ENCODE peak calls at places on chromosomes 6 and 20, in four cellular contexts. B is A549, A is K562, J is HepG2. G is an unnamed sample.

GRCh38 chr20:36656733-36657132 is 10.7 kb upstream of the SLA2 start:
- DNase-seq in B (no peak), A (no peak), J (no peak), G (no peak)

GRCh38 chr6:163585932-163586437 is 171.5 kb downstream of the QKI start:
- DNase-seq in B (peak), A (peak), J (no peak), G (no peak)

GRCh38 chr20:35561268-35561667 is 19.4 kb downstream of the ERGIC3 start:
- DNase-seq in B (peak), A (peak), J (peak), G (no peak)

GRCh38 chr20:10955166-10955565 is 281.4 kb upstream of the JAG1 start:
- DNase-seq in B (no peak), A (no peak), J (no peak), G (no peak)

GRCh38 chr6:8336406-8336805 is 98.9 kb downstream of the SLC35B3 start:
- DNase-seq in B (no peak), A (no peak), J (no peak), G (no peak)

GRCh38 chr20:51365670-51366069 is 176.8 kb downstream of the NFATC2 start:
- DNase-seq in B (peak), A (no peak), J (no peak), G (no peak)

GRCh38 chr20:39066464-39066863 is 104.3 kb downstream of the DHX35 start:
- DNase-seq in B (no peak), A (peak), J (peak), G (peak)

GRCh38 chr6:150592377-150592995 is 7.2 kb upstream of the PLEKHG1 start:
- DNase-seq in B (no peak), A (no peak), J (no peak), G (no peak)

GRCh38 chr6:71533939-71534379 is 245.3 kb downstream of the OGFRL1 start:
- DNase-seq in B (peak), A (peak), J (peak), G (no peak)

GRCh38 chr20:14259691-14260090 is 77.7 kb downstream of the FLRT3 start:
- DNase-seq in B (no peak), A (no peak), J (no peak), G (no peak)

GRCh38 chr20:7207186-7207585 is 439.7 kb downstream of the BMP2 start:
- DNase-seq in B (no peak), A (no peak), J (no peak), G (no peak)

GRCh38 chr6:25296980-25297379 is 17.8 kb downstream of the CARMIL1 start:
- DNase-seq in B (no peak), A (no peak), J (no peak), G (no peak)

GRCh38 chr6:133241901-133242760 is 974 bp downstream of the EYA4 start:
- DNase-seq in B (peak), A (no peak), J (no peak), G (no peak)

GRCh38 chr6:15021074-15021473 is 224.8 kb upstream of the JARID2 start:
- DNase-seq in B (no peak), A (no peak), J (no peak), G (no peak)

GRCh38 chr6:121436966-121437756 is 1.7 kb downstream of the GJA1 start:
- DNase-seq in B (peak), A (no peak), J (no peak), G (no peak)

GRCh38 chr20:52130406-52130805 is 61.2 kb downstream of the ZFP64 start:
- DNase-seq in B (no peak), A (no peak), J (no peak), G (no peak)

GRCh38 chr6:130322673-130323268 is 43.0 kb upstream of the TMEM200A start:
- DNase-seq in B (peak), A (peak), J (peak), G (no peak)

GRCh38 chr20:43432498-43432897 is 25.2 kb upstream of the SRSF6 start:
- DNase-seq in B (no peak), A (no peak), J (no peak), G (no peak)

GRCh38 chr20:4703281-4703676 is 18.4 kb upstream of the PRND start:
- DNase-seq in B (no peak), A (no peak), J (no peak), G (no peak)

GRCh38 chr20:5069141-5069806 is 50.5 kb downstream of the PCNA start:
- DNase-seq in B (no peak), A (no peak), J (no peak), G (no peak)

GRCh38 chr6:108285381-108285780 is 9.5 kb upstream of the AFG1L start:
- DNase-seq in B (no peak), A (no peak), J (no peak), G (no peak)

GRCh38 chr6:163099621-163100171 is 314.8 kb upstream of the QKI start:
- DNase-seq in B (no peak), A (no peak), J (no peak), G (peak)

GRCh38 chr20:19317240-19318069 is 105.0 kb downstream of the SLC24A3 start:
- DNase-seq in B (no peak), A (no peak), J (no peak), G (no peak)
- TF ChIP-seq PHF8 in B (no peak), A (no peak), J (no peak), G (no peak)

DNA sequence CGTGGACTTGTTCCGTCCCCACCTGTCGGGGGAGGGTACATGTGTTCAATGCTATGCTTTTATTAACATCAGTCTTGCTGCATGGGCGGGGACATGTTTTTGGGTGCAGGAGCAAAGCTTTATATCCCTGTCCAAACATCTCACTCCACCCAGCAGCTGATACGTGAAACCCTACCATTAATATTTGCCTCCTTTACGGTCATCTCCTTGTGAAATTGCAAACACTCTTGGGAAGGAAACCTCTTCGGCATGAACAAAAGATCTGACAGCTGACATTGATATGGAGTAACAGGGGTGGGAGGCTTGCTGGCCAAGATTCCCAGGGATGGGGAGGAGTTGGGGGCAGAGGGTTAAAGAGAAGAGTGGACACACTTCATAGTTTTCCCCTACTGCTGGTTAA is 22.3 kb upstream of the VEGFA start:
- DNase-seq in B (no peak), A (no peak), J (no peak), G (no peak)
- TF ChIP-seq PHF8 in B (no peak), A (no peak), J (no peak), G (no peak)

GRCh38 chr6:2876210-2877056 is 26.7 kb downstream of the SERPINB9 start:
- DNase-seq in B (peak), A (no peak), J (peak), G (no peak)
- TF ChIP-seq PHF8 in B (no peak), A (no peak), J (peak), G (no peak)

GRCh38 chr6:33259032-33259431 is 12.6 kb downstream of the VPS52 start:
- DNase-seq in B (no peak), A (no peak), J (no peak), G (no peak)
- TF ChIP-seq PHF8 in B (no peak), A (no peak), J (no peak), G (no peak)

GRCh38 chr6:39835856-39836442 is 43.8 kb downstream of the DAAM2 start:
- DNase-seq in B (no peak), A (no peak), J (no peak), G (no peak)
- TF ChIP-seq PHF8 in B (no peak), A (no peak), J (no peak), G (no peak)

GRCh38 chr20:62741191-62741676 is 32.6 kb downstream of the NTSR1 start:
- DNase-seq in B (no peak), A (no peak), J (no peak), G (no peak)
- TF ChIP-seq PHF8 in B (no peak), A (no peak), J (no peak), G (no peak)

GRCh38 chr20:12970372-12970821 is 38.4 kb upstream of the SPTLC3 start:
- DNase-seq in B (peak), A (no peak), J (peak), G (no peak)
- TF ChIP-seq PHF8 in B (no peak), A (no peak), J (no peak), G (no peak)

GRCh38 chr6:138372711-138373463 is 4.8 kb upstream of the SMIM28 start:
- DNase-seq in B (no peak), A (no peak), J (no peak), G (no peak)
- TF ChIP-seq PHF8 in B (no peak), A (no peak), J (no peak), G (no peak)

GRCh38 chr6:30683980-30684338 is 2.5 kb downstream of the PPP1R18 start:
- DNase-seq in B (no peak), A (no peak), J (no peak), G (no peak)

GRCh38 chr6:30685157-30685976 is 1.1 kb downstream of the PPP1R18 start:
- DNase-seq in B (no peak), A (no peak), J (no peak), G (no peak)

GRCh38 chr6:30685977-30686907 is at the start of gene PPP1R18:
- DNase-seq in B (peak), A (peak), J (no peak), G (no peak)

GRCh38 chr6:30683137-30683979 is 3.1 kb downstream of the PPP1R18 start:
- DNase-seq in B (no peak), A (no peak), J (no peak), G (no peak)

GRCh38 chr6:30684386-30685156 is 1.9 kb downstream of the PPP1R18 start:
- DNase-seq in B (no peak), A (peak), J (no peak), G (no peak)
- TF ChIP-seq PHF8 in B (no peak), A (no peak), J (no peak), G (no peak)

GRCh38 chr6:105893741-105894140 is 192.4 kb upstream of the PRDM1 start:
- DNase-seq in B (no peak), A (no peak), J (no peak), G (no peak)

GRCh38 chr6:105892577-105893262 is 193.4 kb upstream of the PRDM1 start:
- DNase-seq in B (no peak), A (peak), J (peak), G (no peak)

GRCh38 chr6:105896052-105896820 is 189.9 kb upstream of the PRDM1 start:
- DNase-seq in B (no peak), A (peak), J (peak), G (no peak)

GRCh38 chr6:105896821-105897095 is 189.4 kb upstream of the PRDM1 start:
- DNase-seq in B (peak), A (peak), J (peak), G (no peak)

GRCh38 chr6:105894556-105894955 is 191.6 kb upstream of the PRDM1 start:
- DNase-seq in B (no peak), A (no peak), J (no peak), G (no peak)
- TF ChIP-seq PHF8 in B (no peak), A (no peak), J (no peak), G (no peak)